ENCODE peak calls at places on chromosome 2, in five cellular contexts. One of them, this sample, is unnamed.

GRCh38 chr2:120669121-120669952 is 66.3 kb upstream of the GLI2 start:
- DNase-seq in stimulated activated CD4-positive, alpha-beta T cell treated with anti-CD3 and anti-CD28 coated beads, Interleukin-4, amount 100 ng/mL, for 1 hour: no peak
- DNase-seq in T-helper 17 cell: no peak
- DNase-seq in EH: no peak
- DNase-seq in NCI-H1092 treated with DMSO at 0.1 percent for 48 hours: peak
- DNase-seq in this sample: peak

GRCh38 chr2:120480903-120481445 is 135.0 kb downstream of the INHBB start:
- DNase-seq in NCI-H1092 treated with DMSO at 0.1 percent for 48 hours: no peak
- DNase-seq in EH: no peak
- DNase-seq in stimulated activated CD4-positive, alpha-beta T cell treated with anti-CD3 and anti-CD28 coated beads, Interleukin-4, amount 100 ng/mL, for 1 hour: no peak
- DNase-seq in T-helper 17 cell: no peak
- DNase-seq in this sample: no peak

GRCh38 chr2:102345329-102345920 is 10.2 kb upstream of the IL18R1 start:
- DNase-seq in NCI-H1092 treated with DMSO at 0.1 percent for 48 hours: no peak
- DNase-seq in stimulated activated CD4-positive, alpha-beta T cell treated with anti-CD3 and anti-CD28 coated beads, Interleukin-4, amount 100 ng/mL, for 1 hour: no peak
- DNase-seq in EH: no peak
- DNase-seq in T-helper 17 cell: no peak
- DNase-seq in this sample: no peak

GRCh38 chr2:41400057-41400665 is 647.7 kb upstream of the PKDCC start:
- DNase-seq in NCI-H1092 treated with DMSO at 0.1 percent for 48 hours: no peak
- DNase-seq in T-helper 17 cell: no peak
- DNase-seq in EH: peak
- DNase-seq in stimulated activated CD4-positive, alpha-beta T cell treated with anti-CD3 and anti-CD28 coated beads, Interleukin-4, amount 100 ng/mL, for 1 hour: no peak
- DNase-seq in this sample: no peak

GRCh38 chr2:55268288-55268906 is 634 bp downstream of the MTIF2 start:
- DNase-seq in NCI-H1092 treated with DMSO at 0.1 percent for 48 hours: no peak
- DNase-seq in stimulated activated CD4-positive, alpha-beta T cell treated with anti-CD3 and anti-CD28 coated beads, Interleukin-4, amount 100 ng/mL, for 1 hour: no peak
- DNase-seq in EH: peak
- DNase-seq in T-helper 17 cell: no peak
- DNase-seq in this sample: no peak

GRCh38 chr2:68709421-68709911 is 25.1 kb upstream of the ARHGAP25 start:
- DNase-seq in NCI-H1092 treated with DMSO at 0.1 percent for 48 hours: peak
- DNase-seq in stimulated activated CD4-positive, alpha-beta T cell treated with anti-CD3 and anti-CD28 coated beads, Interleukin-4, amount 100 ng/mL, for 1 hour: no peak
- DNase-seq in T-helper 17 cell: no peak
- DNase-seq in EH: peak
- DNase-seq in this sample: peak

GRCh38 chr2:66494708-66495107 is 59.8 kb downstream of the MEIS1 start:
- DNase-seq in stimulated activated CD4-positive, alpha-beta T cell treated with anti-CD3 and anti-CD28 coated beads, Interleukin-4, amount 100 ng/mL, for 1 hour: no peak
- DNase-seq in NCI-H1092 treated with DMSO at 0.1 percent for 48 hours: no peak
- DNase-seq in EH: peak
- DNase-seq in T-helper 17 cell: no peak
- DNase-seq in this sample: no peak

GRCh38 chr2:238162516-238163441 is 4.0 kb downstream of the ERFE start:
- DNase-seq in EH: peak
- DNase-seq in NCI-H1092 treated with DMSO at 0.1 percent for 48 hours: no peak
- DNase-seq in stimulated activated CD4-positive, alpha-beta T cell treated with anti-CD3 and anti-CD28 coated beads, Interleukin-4, amount 100 ng/mL, for 1 hour: no peak
- DNase-seq in T-helper 17 cell: no peak
- DNase-seq in this sample: no peak

GRCh38 chr2:50952596-50952995 is 79.3 kb downstream of the NRXN1 start:
- DNase-seq in EH: no peak
- DNase-seq in T-helper 17 cell: no peak
- DNase-seq in NCI-H1092 treated with DMSO at 0.1 percent for 48 hours: no peak
- DNase-seq in stimulated activated CD4-positive, alpha-beta T cell treated with anti-CD3 and anti-CD28 coated beads, Interleukin-4, amount 100 ng/mL, for 1 hour: no peak
- DNase-seq in this sample: no peak

GRCh38 chr2:99572380-99572779 is 82.6 kb upstream of the REV1 start:
- DNase-seq in EH: peak
- DNase-seq in T-helper 17 cell: no peak
- DNase-seq in NCI-H1092 treated with DMSO at 0.1 percent for 48 hours: peak
- DNase-seq in stimulated activated CD4-positive, alpha-beta T cell treated with anti-CD3 and anti-CD28 coated beads, Interleukin-4, amount 100 ng/mL, for 1 hour: no peak
- DNase-seq in this sample: no peak

GRCh38 chr2:88024509-88024908 is 8.2 kb upstream of the RNU2-63P start:
- DNase-seq in EH: no peak
- DNase-seq in NCI-H1092 treated with DMSO at 0.1 percent for 48 hours: no peak
- DNase-seq in stimulated activated CD4-positive, alpha-beta T cell treated with anti-CD3 and anti-CD28 coated beads, Interleukin-4, amount 100 ng/mL, for 1 hour: no peak
- DNase-seq in T-helper 17 cell: no peak
- DNase-seq in this sample: no peak

GRCh38 chr2:151097118-151097517 is 164.5 kb downstream of the RBM43 start:
- DNase-seq in stimulated activated CD4-positive, alpha-beta T cell treated with anti-CD3 and anti-CD28 coated beads, Interleukin-4, amount 100 ng/mL, for 1 hour: no peak
- DNase-seq in T-helper 17 cell: no peak
- DNase-seq in EH: no peak
- DNase-seq in NCI-H1092 treated with DMSO at 0.1 percent for 48 hours: no peak
- DNase-seq in this sample: no peak

GRCh38 chr2:68737717-68738116 is 3.1 kb downstream of the ARHGAP25 start:
- DNase-seq in T-helper 17 cell: no peak
- DNase-seq in EH: no peak
- DNase-seq in stimulated activated CD4-positive, alpha-beta T cell treated with anti-CD3 and anti-CD28 coated beads, Interleukin-4, amount 100 ng/mL, for 1 hour: no peak
- DNase-seq in NCI-H1092 treated with DMSO at 0.1 percent for 48 hours: no peak
- DNase-seq in this sample: no peak

GRCh38 chr2:25692143-25692542 is 18.8 kb upstream of the DTNB start:
- DNase-seq in NCI-H1092 treated with DMSO at 0.1 percent for 48 hours: no peak
- DNase-seq in EH: peak
- DNase-seq in stimulated activated CD4-positive, alpha-beta T cell treated with anti-CD3 and anti-CD28 coated beads, Interleukin-4, amount 100 ng/mL, for 1 hour: no peak
- DNase-seq in T-helper 17 cell: no peak
- DNase-seq in this sample: no peak

GRCh38 chr2:219969508-219969907 is 342.1 kb downstream of the SLC4A3 start:
- DNase-seq in T-helper 17 cell: no peak
- DNase-seq in EH: peak
- DNase-seq in stimulated activated CD4-positive, alpha-beta T cell treated with anti-CD3 and anti-CD28 coated beads, Interleukin-4, amount 100 ng/mL, for 1 hour: no peak
- DNase-seq in NCI-H1092 treated with DMSO at 0.1 percent for 48 hours: no peak
- DNase-seq in this sample: no peak

GRCh38 chr2:74008761-74009395 is 24.2 kb downstream of the TET3 start:
- DNase-seq in T-helper 17 cell: no peak
- DNase-seq in EH: peak
- DNase-seq in stimulated activated CD4-positive, alpha-beta T cell treated with anti-CD3 and anti-CD28 coated beads, Interleukin-4, amount 100 ng/mL, for 1 hour: no peak
- DNase-seq in NCI-H1092 treated with DMSO at 0.1 percent for 48 hours: no peak
- DNase-seq in this sample: peak

GRCh38 chr2:218259099-218259921 is 1.5 kb upstream of the GPBAR1 start:
- DNase-seq in stimulated activated CD4-positive, alpha-beta T cell treated with anti-CD3 and anti-CD28 coated beads, Interleukin-4, amount 100 ng/mL, for 1 hour: no peak
- DNase-seq in NCI-H1092 treated with DMSO at 0.1 percent for 48 hours: no peak
- DNase-seq in EH: peak
- DNase-seq in T-helper 17 cell: no peak
- DNase-seq in this sample: no peak

GRCh38 chr2:62536873-62537547 is 31.0 kb upstream of the TMEM17 start:
- DNase-seq in EH: no peak
- DNase-seq in NCI-H1092 treated with DMSO at 0.1 percent for 48 hours: no peak
- DNase-seq in stimulated activated CD4-positive, alpha-beta T cell treated with anti-CD3 and anti-CD28 coated beads, Interleukin-4, amount 100 ng/mL, for 1 hour: no peak
- DNase-seq in T-helper 17 cell: no peak
- DNase-seq in this sample: no peak

GRCh38 chr2:109384308-109385271 is 229.2 kb downstream of the SEPTIN10 start:
- DNase-seq in NCI-H1092 treated with DMSO at 0.1 percent for 48 hours: no peak
- DNase-seq in EH: no peak
- DNase-seq in stimulated activated CD4-positive, alpha-beta T cell treated with anti-CD3 and anti-CD28 coated beads, Interleukin-4, amount 100 ng/mL, for 1 hour: no peak
- DNase-seq in T-helper 17 cell: no peak
- DNase-seq in this sample: no peak

GRCh38 chr2:36367497-36368353 is 12.1 kb downstream of the CRIM1 start:
- DNase-seq in stimulated activated CD4-positive, alpha-beta T cell treated with anti-CD3 and anti-CD28 coated beads, Interleukin-4, amount 100 ng/mL, for 1 hour: no peak
- DNase-seq in NCI-H1092 treated with DMSO at 0.1 percent for 48 hours: no peak
- DNase-seq in EH: peak
- DNase-seq in T-helper 17 cell: no peak
- DNase-seq in this sample: no peak

GRCh38 chr2:137912358-137912757 is 51.9 kb upstream of the HNMT start:
- DNase-seq in T-helper 17 cell: no peak
- DNase-seq in stimulated activated CD4-positive, alpha-beta T cell treated with anti-CD3 and anti-CD28 coated beads, Interleukin-4, amount 100 ng/mL, for 1 hour: no peak
- DNase-seq in NCI-H1092 treated with DMSO at 0.1 percent for 48 hours: no peak
- DNase-seq in EH: no peak
- DNase-seq in this sample: no peak

GRCh38 chr2:202036601-202037037 is 3.0 kb downstream of the FZD7 start:
- DNase-seq in T-helper 17 cell: no peak
- DNase-seq in EH: peak
- DNase-seq in stimulated activated CD4-positive, alpha-beta T cell treated with anti-CD3 and anti-CD28 coated beads, Interleukin-4, amount 100 ng/mL, for 1 hour: no peak
- DNase-seq in NCI-H1092 treated with DMSO at 0.1 percent for 48 hours: no peak
- DNase-seq in this sample: no peak

GRCh38 chr2:17101091-17101490 is 417.1 kb downstream of the RAD51AP2 start:
- DNase-seq in NCI-H1092 treated with DMSO at 0.1 percent for 48 hours: no peak
- DNase-seq in EH: no peak
- DNase-seq in T-helper 17 cell: no peak
- DNase-seq in stimulated activated CD4-positive, alpha-beta T cell treated with anti-CD3 and anti-CD28 coated beads, Interleukin-4, amount 100 ng/mL, for 1 hour: no peak
- DNase-seq in this sample: no peak

GRCh38 chr2:207226243-207226642 is 60.5 kb upstream of the KLF7 start:
- DNase-seq in T-helper 17 cell: no peak
- DNase-seq in NCI-H1092 treated with DMSO at 0.1 percent for 48 hours: no peak
- DNase-seq in stimulated activated CD4-positive, alpha-beta T cell treated with anti-CD3 and anti-CD28 coated beads, Interleukin-4, amount 100 ng/mL, for 1 hour: no peak
- DNase-seq in EH: peak
- DNase-seq in this sample: no peak

GRCh38 chr2:5725794-5726463 is 33.7 kb downstream of the SOX11 start:
- DNase-seq in NCI-H1092 treated with DMSO at 0.1 percent for 48 hours: no peak
- DNase-seq in T-helper 17 cell: no peak
- DNase-seq in EH: no peak
- DNase-seq in stimulated activated CD4-positive, alpha-beta T cell treated with anti-CD3 and anti-CD28 coated beads, Interleukin-4, amount 100 ng/mL, for 1 hour: no peak
- DNase-seq in this sample: no peak

GRCh38 chr2:156340818-156341481 is 8.4 kb upstream of the NR4A2 start:
- DNase-seq in stimulated activated CD4-positive, alpha-beta T cell treated with anti-CD3 and anti-CD28 coated beads, Interleukin-4, amount 100 ng/mL, for 1 hour: peak
- DNase-seq in T-helper 17 cell: peak
- DNase-seq in NCI-H1092 treated with DMSO at 0.1 percent for 48 hours: peak
- DNase-seq in EH: no peak
- DNase-seq in this sample: peak

GRCh38 chr2:240983361-240983995 is 14.9 kb upstream of the SNED1 start:
- DNase-seq in stimulated activated CD4-positive, alpha-beta T cell treated with anti-CD3 and anti-CD28 coated beads, Interleukin-4, amount 100 ng/mL, for 1 hour: peak
- DNase-seq in EH: no peak
- DNase-seq in T-helper 17 cell: peak
- DNase-seq in NCI-H1092 treated with DMSO at 0.1 percent for 48 hours: peak
- DNase-seq in this sample: peak

GRCh38 chr2:204483497-204484164 is 61.6 kb upstream of the PARD3B start:
- DNase-seq in EH: no peak
- DNase-seq in T-helper 17 cell: no peak
- DNase-seq in NCI-H1092 treated with DMSO at 0.1 percent for 48 hours: peak
- DNase-seq in stimulated activated CD4-positive, alpha-beta T cell treated with anti-CD3 and anti-CD28 coated beads, Interleukin-4, amount 100 ng/mL, for 1 hour: no peak
- DNase-seq in this sample: peak

GRCh38 chr2:219230201-219230540 is 565 bp downstream of the ANKZF1 start:
- DNase-seq in stimulated activated CD4-positive, alpha-beta T cell treated with anti-CD3 and anti-CD28 coated beads, Interleukin-4, amount 100 ng/mL, for 1 hour: peak
- DNase-seq in EH: peak
- DNase-seq in T-helper 17 cell: no peak
- DNase-seq in NCI-H1092 treated with DMSO at 0.1 percent for 48 hours: no peak
- DNase-seq in this sample: peak

GRCh38 chr2:231640646-231641111 is 48.0 kb downstream of the TEX44 start:
- DNase-seq in NCI-H1092 treated with DMSO at 0.1 percent for 48 hours: no peak
- DNase-seq in EH: no peak
- DNase-seq in stimulated activated CD4-positive, alpha-beta T cell treated with anti-CD3 and anti-CD28 coated beads, Interleukin-4, amount 100 ng/mL, for 1 hour: no peak
- DNase-seq in T-helper 17 cell: no peak
- DNase-seq in this sample: no peak

GRCh38 chr2:39150102-39150562 is 29.3 kb upstream of the SOS1 start:
- DNase-seq in NCI-H1092 treated with DMSO at 0.1 percent for 48 hours: no peak
- DNase-seq in T-helper 17 cell: no peak
- DNase-seq in stimulated activated CD4-positive, alpha-beta T cell treated with anti-CD3 and anti-CD28 coated beads, Interleukin-4, amount 100 ng/mL, for 1 hour: no peak
- DNase-seq in EH: no peak
- DNase-seq in this sample: no peak

This sample was measured in NCI-H510A treated with DMSO at 0.1 percent for 48 hours.